ENCODE peak calls at places on chromosome 4, in nine cellular contexts. One of them, this sample, is unnamed.

GRCh38 chr4:177001271-177002175 is 208.8 kb upstream of the VEGFC start:
- DNase-seq in left colon: no peak
- DNase-seq in nephron progenitor cell: no peak
- DNase-seq in GM20000: no peak
- DNase-seq in aorta: no peak
- DNase-seq in activated T-cell treated with anti-CD3 and anti-CD28 coated beads, Interleukin-2, amount 50 U/mL, for 4 hours: no peak
- DNase-seq in iPS-NIHi11: no peak
- DNase-seq in choroid plexus epithelial cell: peak
- DNase-seq in GM12865: no peak
- DNase-seq in this sample: no peak

GRCh38 chr4:58587856-58588255 is 1477.7 kb upstream of the IGFBP7 start:
- DNase-seq in left colon: no peak
- DNase-seq in nephron progenitor cell: no peak
- DNase-seq in GM20000: no peak
- DNase-seq in aorta: no peak
- DNase-seq in activated T-cell treated with anti-CD3 and anti-CD28 coated beads, Interleukin-2, amount 50 U/mL, for 4 hours: no peak
- DNase-seq in iPS-NIHi11: no peak
- DNase-seq in choroid plexus epithelial cell: no peak
- DNase-seq in GM12865: no peak
- DNase-seq in this sample: no peak

GRCh38 chr4:25014965-25015506 is 15.7 kb downstream of the LGI2 start:
- DNase-seq in left colon: no peak
- DNase-seq in nephron progenitor cell: no peak
- DNase-seq in GM20000: no peak
- DNase-seq in aorta: no peak
- DNase-seq in activated T-cell treated with anti-CD3 and anti-CD28 coated beads, Interleukin-2, amount 50 U/mL, for 4 hours: no peak
- DNase-seq in iPS-NIHi11: no peak
- DNase-seq in choroid plexus epithelial cell: no peak
- DNase-seq in GM12865: no peak
- DNase-seq in this sample: no peak

GRCh38 chr4:31081375-31081774 is 361.2 kb downstream of the PCDH7 start:
- DNase-seq in left colon: no peak
- DNase-seq in nephron progenitor cell: no peak
- DNase-seq in GM20000: no peak
- DNase-seq in aorta: no peak
- DNase-seq in activated T-cell treated with anti-CD3 and anti-CD28 coated beads, Interleukin-2, amount 50 U/mL, for 4 hours: no peak
- DNase-seq in iPS-NIHi11: no peak
- DNase-seq in choroid plexus epithelial cell: peak
- DNase-seq in GM12865: no peak
- DNase-seq in this sample: no peak

GRCh38 chr4:173146456-173146855 is 22.2 kb upstream of the GALNT7 start:
- DNase-seq in left colon: no peak
- DNase-seq in nephron progenitor cell: no peak
- DNase-seq in GM20000: no peak
- DNase-seq in aorta: no peak
- DNase-seq in activated T-cell treated with anti-CD3 and anti-CD28 coated beads, Interleukin-2, amount 50 U/mL, for 4 hours: no peak
- DNase-seq in iPS-NIHi11: no peak
- DNase-seq in choroid plexus epithelial cell: no peak
- DNase-seq in GM12865: no peak
- DNase-seq in this sample: no peak

GRCh38 chr4:96354036-96354712 is 514.3 kb downstream of the PDHA2 start:
- DNase-seq in left colon: no peak
- DNase-seq in nephron progenitor cell: no peak
- DNase-seq in GM20000: no peak
- DNase-seq in aorta: no peak
- DNase-seq in activated T-cell treated with anti-CD3 and anti-CD28 coated beads, Interleukin-2, amount 50 U/mL, for 4 hours: no peak
- DNase-seq in iPS-NIHi11: no peak
- DNase-seq in choroid plexus epithelial cell: peak
- DNase-seq in GM12865: no peak
- DNase-seq in this sample: no peak

GRCh38 chr4:77308843-77309242 is 151.8 kb downstream of the CCNG2 start:
- DNase-seq in left colon: no peak
- DNase-seq in nephron progenitor cell: no peak
- DNase-seq in GM20000: peak
- DNase-seq in aorta: no peak
- DNase-seq in activated T-cell treated with anti-CD3 and anti-CD28 coated beads, Interleukin-2, amount 50 U/mL, for 4 hours: no peak
- DNase-seq in iPS-NIHi11: peak
- DNase-seq in choroid plexus epithelial cell: peak
- DNase-seq in GM12865: peak
- DNase-seq in this sample: no peak

GRCh38 chr4:8504279-8505007 is 63.9 kb downstream of the TRMT44 start:
- DNase-seq in left colon: peak
- DNase-seq in nephron progenitor cell: no peak
- DNase-seq in GM20000: no peak
- DNase-seq in aorta: no peak
- DNase-seq in activated T-cell treated with anti-CD3 and anti-CD28 coated beads, Interleukin-2, amount 50 U/mL, for 4 hours: no peak
- DNase-seq in iPS-NIHi11: peak
- DNase-seq in choroid plexus epithelial cell: no peak
- DNase-seq in GM12865: no peak
- DNase-seq in this sample: peak

GRCh38 chr4:1471443-1472147 is 65.4 kb upstream of the NKX1-1 start:
- DNase-seq in left colon: no peak
- DNase-seq in nephron progenitor cell: no peak
- DNase-seq in GM20000: no peak
- DNase-seq in aorta: no peak
- DNase-seq in activated T-cell treated with anti-CD3 and anti-CD28 coated beads, Interleukin-2, amount 50 U/mL, for 4 hours: no peak
- DNase-seq in iPS-NIHi11: peak
- DNase-seq in choroid plexus epithelial cell: no peak
- DNase-seq in GM12865: no peak
- DNase-seq in this sample: no peak

GRCh38 chr4:25171451-25171850 is 11.2 kb upstream of the SEPSECS start:
- DNase-seq in left colon: no peak
- DNase-seq in nephron progenitor cell: no peak
- DNase-seq in GM20000: no peak
- DNase-seq in aorta: no peak
- DNase-seq in activated T-cell treated with anti-CD3 and anti-CD28 coated beads, Interleukin-2, amount 50 U/mL, for 4 hours: no peak
- DNase-seq in iPS-NIHi11: no peak
- DNase-seq in choroid plexus epithelial cell: no peak
- DNase-seq in GM12865: no peak
- DNase-seq in this sample: no peak

GRCh38 chr4:121551881-121552280 is 144.9 kb downstream of the ANXA5 start:
- DNase-seq in left colon: no peak
- DNase-seq in nephron progenitor cell: no peak
- DNase-seq in GM20000: no peak
- DNase-seq in aorta: no peak
- DNase-seq in activated T-cell treated with anti-CD3 and anti-CD28 coated beads, Interleukin-2, amount 50 U/mL, for 4 hours: no peak
- DNase-seq in iPS-NIHi11: no peak
- DNase-seq in choroid plexus epithelial cell: peak
- DNase-seq in GM12865: no peak
- DNase-seq in this sample: no peak

GRCh38 chr4:68272860-68273259 is 27.4 kb upstream of the TMPRSS11B start:
- DNase-seq in left colon: no peak
- DNase-seq in nephron progenitor cell: no peak
- DNase-seq in GM20000: no peak
- DNase-seq in aorta: no peak
- DNase-seq in activated T-cell treated with anti-CD3 and anti-CD28 coated beads, Interleukin-2, amount 50 U/mL, for 4 hours: no peak
- DNase-seq in iPS-NIHi11: peak
- DNase-seq in choroid plexus epithelial cell: no peak
- DNase-seq in GM12865: no peak
- DNase-seq in this sample: no peak

GRCh38 chr4:155038459-155038858 is 170.0 kb upstream of the NPY2R start:
- DNase-seq in left colon: no peak
- DNase-seq in nephron progenitor cell: no peak
- DNase-seq in GM20000: no peak
- DNase-seq in aorta: no peak
- DNase-seq in activated T-cell treated with anti-CD3 and anti-CD28 coated beads, Interleukin-2, amount 50 U/mL, for 4 hours: no peak
- DNase-seq in iPS-NIHi11: no peak
- DNase-seq in choroid plexus epithelial cell: no peak
- DNase-seq in GM12865: no peak
- DNase-seq in this sample: no peak

GRCh38 chr4:183729069-183729406 is 69.9 kb downstream of the TRAPPC11 start:
- DNase-seq in left colon: no peak
- DNase-seq in nephron progenitor cell: no peak
- DNase-seq in GM20000: no peak
- DNase-seq in aorta: no peak
- DNase-seq in activated T-cell treated with anti-CD3 and anti-CD28 coated beads, Interleukin-2, amount 50 U/mL, for 4 hours: no peak
- DNase-seq in iPS-NIHi11: no peak
- DNase-seq in choroid plexus epithelial cell: no peak
- DNase-seq in GM12865: no peak
- DNase-seq in this sample: no peak

GRCh38 chr4:94564252-94564651 is 112.5 kb downstream of the PDLIM5 start:
- DNase-seq in left colon: no peak
- DNase-seq in nephron progenitor cell: no peak
- DNase-seq in GM20000: no peak
- DNase-seq in aorta: no peak
- DNase-seq in activated T-cell treated with anti-CD3 and anti-CD28 coated beads, Interleukin-2, amount 50 U/mL, for 4 hours: no peak
- DNase-seq in iPS-NIHi11: no peak
- DNase-seq in choroid plexus epithelial cell: no peak
- DNase-seq in GM12865: no peak
- DNase-seq in this sample: no peak

GRCh38 chr4:182745268-182745667 is 171.9 kb downstream of the DCTD start:
- DNase-seq in left colon: no peak
- DNase-seq in nephron progenitor cell: no peak
- DNase-seq in GM20000: no peak
- DNase-seq in aorta: no peak
- DNase-seq in activated T-cell treated with anti-CD3 and anti-CD28 coated beads, Interleukin-2, amount 50 U/mL, for 4 hours: no peak
- DNase-seq in iPS-NIHi11: no peak
- DNase-seq in choroid plexus epithelial cell: no peak
- DNase-seq in GM12865: no peak
- DNase-seq in this sample: no peak

GRCh38 chr4:184722798-184723197 is 11.1 kb downstream of the CENPU start:
- DNase-seq in left colon: peak
- DNase-seq in nephron progenitor cell: no peak
- DNase-seq in GM20000: no peak
- DNase-seq in aorta: no peak
- DNase-seq in activated T-cell treated with anti-CD3 and anti-CD28 coated beads, Interleukin-2, amount 50 U/mL, for 4 hours: no peak
- DNase-seq in iPS-NIHi11: no peak
- DNase-seq in choroid plexus epithelial cell: no peak
- DNase-seq in GM12865: no peak
- DNase-seq in this sample: no peak

GRCh38 chr4:104064650-104065577 is 345.1 kb upstream of the TACR3 start:
- DNase-seq in left colon: peak
- DNase-seq in nephron progenitor cell: peak
- DNase-seq in GM20000: peak
- DNase-seq in aorta: no peak
- DNase-seq in activated T-cell treated with anti-CD3 and anti-CD28 coated beads, Interleukin-2, amount 50 U/mL, for 4 hours: no peak
- DNase-seq in iPS-NIHi11: peak
- DNase-seq in choroid plexus epithelial cell: peak
- DNase-seq in GM12865: peak
- DNase-seq in this sample: peak

GRCh38 chr4:123937612-123938011 is 541.0 kb downstream of the SPRY1 start:
- DNase-seq in left colon: no peak
- DNase-seq in nephron progenitor cell: no peak
- DNase-seq in GM20000: no peak
- DNase-seq in aorta: no peak
- DNase-seq in activated T-cell treated with anti-CD3 and anti-CD28 coated beads, Interleukin-2, amount 50 U/mL, for 4 hours: no peak
- DNase-seq in iPS-NIHi11: no peak
- DNase-seq in choroid plexus epithelial cell: peak
- DNase-seq in GM12865: no peak
- DNase-seq in this sample: no peak

GRCh38 chr4:139904406-139904805 is 238.8 kb downstream of the MGST2 start:
- DNase-seq in left colon: no peak
- DNase-seq in nephron progenitor cell: no peak
- DNase-seq in GM20000: no peak
- DNase-seq in aorta: no peak
- DNase-seq in activated T-cell treated with anti-CD3 and anti-CD28 coated beads, Interleukin-2, amount 50 U/mL, for 4 hours: no peak
- DNase-seq in iPS-NIHi11: no peak
- DNase-seq in choroid plexus epithelial cell: no peak
- DNase-seq in GM12865: no peak
- DNase-seq in this sample: no peak

GRCh38 chr4:53595204-53595603 is 3.9 kb upstream of the LNX1 start:
- DNase-seq in left colon: no peak
- DNase-seq in nephron progenitor cell: no peak
- DNase-seq in GM20000: no peak
- DNase-seq in aorta: no peak
- DNase-seq in activated T-cell treated with anti-CD3 and anti-CD28 coated beads, Interleukin-2, amount 50 U/mL, for 4 hours: no peak
- DNase-seq in iPS-NIHi11: no peak
- DNase-seq in choroid plexus epithelial cell: no peak
- DNase-seq in GM12865: no peak
- DNase-seq in this sample: no peak

GRCh38 chr4:112807083-112807482 is 170.1 kb downstream of the LARP7 start:
- DNase-seq in left colon: no peak
- DNase-seq in nephron progenitor cell: no peak
- DNase-seq in GM20000: peak
- DNase-seq in aorta: no peak
- DNase-seq in activated T-cell treated with anti-CD3 and anti-CD28 coated beads, Interleukin-2, amount 50 U/mL, for 4 hours: no peak
- DNase-seq in iPS-NIHi11: no peak
- DNase-seq in choroid plexus epithelial cell: no peak
- DNase-seq in GM12865: peak
- DNase-seq in this sample: no peak

GRCh38 chr4:21649691-21650090 is 298.9 kb downstream of the KCNIP4 start:
- DNase-seq in left colon: no peak
- DNase-seq in nephron progenitor cell: no peak
- DNase-seq in GM20000: no peak
- DNase-seq in aorta: no peak
- DNase-seq in activated T-cell treated with anti-CD3 and anti-CD28 coated beads, Interleukin-2, amount 50 U/mL, for 4 hours: no peak
- DNase-seq in iPS-NIHi11: no peak
- DNase-seq in choroid plexus epithelial cell: no peak
- DNase-seq in GM12865: no peak
- DNase-seq in this sample: no peak

GRCh38 chr4:69977582-69977981 is 12.1 kb upstream of the CSN2 start:
- DNase-seq in left colon: no peak
- DNase-seq in nephron progenitor cell: no peak
- DNase-seq in GM20000: no peak
- DNase-seq in aorta: no peak
- DNase-seq in activated T-cell treated with anti-CD3 and anti-CD28 coated beads, Interleukin-2, amount 50 U/mL, for 4 hours: no peak
- DNase-seq in iPS-NIHi11: no peak
- DNase-seq in choroid plexus epithelial cell: peak
- DNase-seq in GM12865: no peak
- DNase-seq in this sample: no peak

GRCh38 chr4:8391972-8392371 is 48.6 kb downstream of the ACOX3 start:
- DNase-seq in left colon: peak
- DNase-seq in nephron progenitor cell: no peak
- DNase-seq in GM20000: peak
- DNase-seq in aorta: no peak
- DNase-seq in activated T-cell treated with anti-CD3 and anti-CD28 coated beads, Interleukin-2, amount 50 U/mL, for 4 hours: no peak
- DNase-seq in iPS-NIHi11: no peak
- DNase-seq in choroid plexus epithelial cell: peak
- DNase-seq in GM12865: peak
- DNase-seq in this sample: no peak

GRCh38 chr4:38855466-38855865 is 1.2 kb downstream of the TLR6 start:
- DNase-seq in left colon: no peak
- DNase-seq in nephron progenitor cell: no peak
- DNase-seq in GM20000: no peak
- DNase-seq in aorta: no peak
- DNase-seq in activated T-cell treated with anti-CD3 and anti-CD28 coated beads, Interleukin-2, amount 50 U/mL, for 4 hours: no peak
- DNase-seq in iPS-NIHi11: no peak
- DNase-seq in choroid plexus epithelial cell: no peak
- DNase-seq in GM12865: peak
- DNase-seq in this sample: no peak

GRCh38 chr4:86944964-86945781 is 10.4 kb downstream of the AFF1 start:
- DNase-seq in left colon: no peak
- DNase-seq in nephron progenitor cell: no peak
- DNase-seq in GM20000: no peak
- DNase-seq in aorta: no peak
- DNase-seq in activated T-cell treated with anti-CD3 and anti-CD28 coated beads, Interleukin-2, amount 50 U/mL, for 4 hours: no peak
- DNase-seq in iPS-NIHi11: no peak
- DNase-seq in choroid plexus epithelial cell: no peak
- DNase-seq in GM12865: no peak
- DNase-seq in this sample: no peak

GRCh38 chr4:1464581-1465171 is 58.4 kb upstream of the NKX1-1 start:
- DNase-seq in left colon: no peak
- DNase-seq in nephron progenitor cell: no peak
- DNase-seq in GM20000: no peak
- DNase-seq in aorta: peak
- DNase-seq in activated T-cell treated with anti-CD3 and anti-CD28 coated beads, Interleukin-2, amount 50 U/mL, for 4 hours: no peak
- DNase-seq in iPS-NIHi11: peak
- DNase-seq in choroid plexus epithelial cell: no peak
- DNase-seq in GM12865: no peak
- DNase-seq in this sample: no peak

GRCh38 chr4:169147217-169147616 is 123.5 kb downstream of the SH3RF1 start:
- DNase-seq in left colon: no peak
- DNase-seq in nephron progenitor cell: no peak
- DNase-seq in GM20000: no peak
- DNase-seq in aorta: no peak
- DNase-seq in activated T-cell treated with anti-CD3 and anti-CD28 coated beads, Interleukin-2, amount 50 U/mL, for 4 hours: no peak
- DNase-seq in iPS-NIHi11: no peak
- DNase-seq in choroid plexus epithelial cell: peak
- DNase-seq in GM12865: no peak
- DNase-seq in this sample: no peak

GRCh38 chr4:94457692-94458106 is 6.0 kb downstream of the PDLIM5 start:
- DNase-seq in left colon: no peak
- DNase-seq in nephron progenitor cell: peak
- DNase-seq in GM20000: no peak
- DNase-seq in aorta: no peak
- DNase-seq in activated T-cell treated with anti-CD3 and anti-CD28 coated beads, Interleukin-2, amount 50 U/mL, for 4 hours: no peak
- DNase-seq in iPS-NIHi11: peak
- DNase-seq in choroid plexus epithelial cell: peak
- DNase-seq in GM12865: no peak
- DNase-seq in this sample: peak

GRCh38 chr4:10783351-10783750 is 98.8 kb upstream of the CLNK start:
- DNase-seq in left colon: no peak
- DNase-seq in nephron progenitor cell: no peak
- DNase-seq in GM20000: no peak
- DNase-seq in aorta: no peak
- DNase-seq in activated T-cell treated with anti-CD3 and anti-CD28 coated beads, Interleukin-2, amount 50 U/mL, for 4 hours: no peak
- DNase-seq in iPS-NIHi11: no peak
- DNase-seq in choroid plexus epithelial cell: peak
- DNase-seq in GM12865: no peak
- DNase-seq in this sample: no peak